ENCODE peak calls at places on chromosomes 4 and X, in nine cellular contexts. One of them, this sample, is unnamed.

GRCh38 chrX:39944416-39944815 is 153.3 kb downstream of the BCOR start:
- DNase-seq in left lung: no peak
- DNase-seq in left ventricle myocardium inferior: no peak
- DNase-seq in fibroblast of lung: no peak
- DNase-seq in CD4-positive, alpha-beta T cell: no peak
- DNase-seq in HCT116: no peak
- DNase-seq in MCF 10A: no peak
- DNase-seq in testis: no peak
- DNase-seq in astrocyte of the spinal cord: no peak
- DNase-seq in this sample: no peak

GRCh38 chr4:152613841-152614240 is 66.0 kb downstream of the TMEM154 start:
- DNase-seq in left lung: no peak
- DNase-seq in left ventricle myocardium inferior: no peak
- DNase-seq in fibroblast of lung: no peak
- DNase-seq in CD4-positive, alpha-beta T cell: no peak
- DNase-seq in HCT116: no peak
- DNase-seq in MCF 10A: no peak
- DNase-seq in testis: no peak
- DNase-seq in astrocyte of the spinal cord: no peak
- DNase-seq in this sample: no peak

GRCh38 chrX:331145-331771 is 12.7 kb upstream of the GTPBP6 start:
- DNase-seq in left lung: peak; percentile 73
- DNase-seq in left ventricle myocardium inferior: peak; percentile 15
- DNase-seq in fibroblast of lung: peak; percentile 33
- DNase-seq in CD4-positive, alpha-beta T cell: no peak
- DNase-seq in HCT116: no peak
- DNase-seq in MCF 10A: no peak
- DNase-seq in testis: no peak
- DNase-seq in astrocyte of the spinal cord: peak; percentile 36
- DNase-seq in this sample: peak; percentile 38

GRCh38 chr4:9952415-9952950 is 68.8 kb downstream of the SLC2A9 start:
- DNase-seq in left lung: no peak
- DNase-seq in left ventricle myocardium inferior: no peak
- DNase-seq in fibroblast of lung: no peak
- DNase-seq in CD4-positive, alpha-beta T cell: no peak
- DNase-seq in HCT116: no peak
- DNase-seq in MCF 10A: peak; percentile 46
- DNase-seq in testis: no peak
- DNase-seq in astrocyte of the spinal cord: no peak
- DNase-seq in this sample: peak; percentile 39

GRCh38 chrX:13340182-13340791 is 20.4 kb upstream of the ATXN3L start:
- DNase-seq in left lung: no peak
- DNase-seq in left ventricle myocardium inferior: no peak
- DNase-seq in fibroblast of lung: no peak
- DNase-seq in CD4-positive, alpha-beta T cell: no peak
- DNase-seq in HCT116: no peak
- DNase-seq in MCF 10A: no peak
- DNase-seq in testis: no peak
- DNase-seq in astrocyte of the spinal cord: no peak
- DNase-seq in this sample: no peak

GRCh38 chr4:151347490-151347889 is 22.1 kb upstream of the SH3D19 start:
- DNase-seq in left lung: no peak
- DNase-seq in left ventricle myocardium inferior: no peak
- DNase-seq in fibroblast of lung: no peak
- DNase-seq in CD4-positive, alpha-beta T cell: no peak
- DNase-seq in HCT116: no peak
- DNase-seq in MCF 10A: no peak
- DNase-seq in testis: no peak
- DNase-seq in astrocyte of the spinal cord: no peak
- DNase-seq in this sample: no peak

GRCh38 chrX:133297284-133297683 is 79.1 kb upstream of the TFDP3 start:
- DNase-seq in left lung: no peak
- DNase-seq in left ventricle myocardium inferior: no peak
- DNase-seq in fibroblast of lung: peak; percentile 90
- DNase-seq in CD4-positive, alpha-beta T cell: no peak
- DNase-seq in HCT116: no peak
- DNase-seq in MCF 10A: peak; percentile 51
- DNase-seq in testis: no peak
- DNase-seq in astrocyte of the spinal cord: peak; percentile 85
- DNase-seq in this sample: peak; percentile 17

GRCh38 chrX:65598559-65599147 is 64.1 kb upstream of the LAS1L start:
- DNase-seq in left lung: no peak
- DNase-seq in left ventricle myocardium inferior: no peak
- DNase-seq in fibroblast of lung: no peak
- DNase-seq in CD4-positive, alpha-beta T cell: no peak
- DNase-seq in HCT116: no peak
- DNase-seq in MCF 10A: no peak
- DNase-seq in testis: no peak
- DNase-seq in astrocyte of the spinal cord: no peak
- DNase-seq in this sample: no peak

GRCh38 chr4:42366959-42367358 is 30.3 kb upstream of the SHISA3 start:
- DNase-seq in left lung: no peak
- DNase-seq in left ventricle myocardium inferior: no peak
- DNase-seq in fibroblast of lung: no peak
- DNase-seq in CD4-positive, alpha-beta T cell: no peak
- DNase-seq in HCT116: no peak
- DNase-seq in MCF 10A: no peak
- DNase-seq in testis: no peak
- DNase-seq in astrocyte of the spinal cord: no peak
- DNase-seq in this sample: no peak

GRCh38 chr4:973431-974397 is at the start of gene DGKQ:
- DNase-seq in left lung: peak; percentile 97
- DNase-seq in left ventricle myocardium inferior: peak; percentile 90
- DNase-seq in fibroblast of lung: peak; percentile 68
- DNase-seq in CD4-positive, alpha-beta T cell: peak; percentile 83
- DNase-seq in HCT116: no peak
- DNase-seq in MCF 10A: peak; percentile 83
- DNase-seq in testis: peak; percentile 92
- DNase-seq in astrocyte of the spinal cord: peak; percentile 77
- DNase-seq in this sample: peak; percentile 84

GRCh38 chrX:129726307-129727111 is 12.3 kb upstream of the XPNPEP2 start:
- DNase-seq in left lung: no peak
- DNase-seq in left ventricle myocardium inferior: peak; percentile 46
- DNase-seq in fibroblast of lung: peak; percentile 41
- DNase-seq in CD4-positive, alpha-beta T cell: peak; percentile 1
- DNase-seq in HCT116: peak; percentile 28
- DNase-seq in MCF 10A: peak; percentile 62
- DNase-seq in testis: peak; percentile 66
- DNase-seq in astrocyte of the spinal cord: peak; percentile 49
- DNase-seq in this sample: peak; percentile 74
- TF ChIP-seq CTCF in left lung: peak; percentile 70
- TF ChIP-seq CTCF in left ventricle myocardium inferior: peak; percentile 77
- TF ChIP-seq CTCF in fibroblast of lung: peak; percentile 72
- TF ChIP-seq CTCF in CD4-positive, alpha-beta T cell: peak; percentile 20
- TF ChIP-seq CTCF in HCT116: peak; percentile 65
- TF ChIP-seq CTCF in MCF 10A: peak; percentile 75
- TF ChIP-seq CTCF in testis: peak; percentile 62
- TF ChIP-seq CTCF in astrocyte of the spinal cord: peak; percentile 73
- TF ChIP-seq CTCF in this sample: peak; percentile 77

GRCh38 chr4:114677346-114677979 is 78.9 kb downstream of the UGT8 start:
- DNase-seq in left lung: no peak
- DNase-seq in left ventricle myocardium inferior: no peak
- DNase-seq in fibroblast of lung: no peak
- DNase-seq in CD4-positive, alpha-beta T cell: no peak
- DNase-seq in HCT116: no peak
- DNase-seq in MCF 10A: no peak
- DNase-seq in testis: no peak
- DNase-seq in astrocyte of the spinal cord: no peak
- DNase-seq in this sample: no peak
- TF ChIP-seq CTCF in left lung: no peak
- TF ChIP-seq CTCF in left ventricle myocardium inferior: no peak
- TF ChIP-seq CTCF in fibroblast of lung: no peak
- TF ChIP-seq CTCF in CD4-positive, alpha-beta T cell: no peak
- TF ChIP-seq CTCF in HCT116: no peak
- TF ChIP-seq CTCF in MCF 10A: no peak
- TF ChIP-seq CTCF in testis: no peak
- TF ChIP-seq CTCF in astrocyte of the spinal cord: no peak
- TF ChIP-seq CTCF in this sample: no peak

GRCh38 chr4:70187216-70187615 is 8.3 kb upstream of the ODAM start:
- DNase-seq in left lung: no peak
- DNase-seq in left ventricle myocardium inferior: no peak
- DNase-seq in fibroblast of lung: no peak
- DNase-seq in CD4-positive, alpha-beta T cell: no peak
- DNase-seq in HCT116: no peak
- DNase-seq in MCF 10A: no peak
- DNase-seq in testis: no peak
- DNase-seq in astrocyte of the spinal cord: no peak
- DNase-seq in this sample: no peak

GRCh38 chr4:70178075-70178660 is 17.4 kb upstream of the ODAM start:
- DNase-seq in left lung: peak; percentile 6
- DNase-seq in left ventricle myocardium inferior: no peak
- DNase-seq in fibroblast of lung: no peak
- DNase-seq in CD4-positive, alpha-beta T cell: no peak
- DNase-seq in HCT116: no peak
- DNase-seq in MCF 10A: no peak
- DNase-seq in testis: no peak
- DNase-seq in astrocyte of the spinal cord: no peak
- DNase-seq in this sample: no peak

GRCh38 chr4:70183940-70184246 is 11.6 kb upstream of the ODAM start:
- DNase-seq in left lung: no peak
- DNase-seq in left ventricle myocardium inferior: no peak
- DNase-seq in fibroblast of lung: no peak
- DNase-seq in CD4-positive, alpha-beta T cell: no peak
- DNase-seq in HCT116: no peak
- DNase-seq in MCF 10A: no peak
- DNase-seq in testis: no peak
- DNase-seq in astrocyte of the spinal cord: no peak
- DNase-seq in this sample: no peak

GRCh38 chr4:70182517-70183167 is 12.9 kb upstream of the ODAM start:
- DNase-seq in left lung: no peak
- DNase-seq in left ventricle myocardium inferior: no peak
- DNase-seq in fibroblast of lung: no peak
- DNase-seq in CD4-positive, alpha-beta T cell: no peak
- DNase-seq in HCT116: no peak
- DNase-seq in MCF 10A: no peak
- DNase-seq in testis: no peak
- DNase-seq in astrocyte of the spinal cord: no peak
- DNase-seq in this sample: no peak

GRCh38 chr4:70183168-70183939 is 12.2 kb upstream of the ODAM start:
- DNase-seq in left lung: no peak
- DNase-seq in left ventricle myocardium inferior: no peak
- DNase-seq in fibroblast of lung: peak; percentile 23
- DNase-seq in CD4-positive, alpha-beta T cell: no peak
- DNase-seq in HCT116: peak; percentile 65
- DNase-seq in MCF 10A: peak; percentile 62
- DNase-seq in testis: peak; percentile 58
- DNase-seq in astrocyte of the spinal cord: peak; percentile 32
- DNase-seq in this sample: peak; percentile 78
- TF ChIP-seq CTCF in left lung: peak; percentile 50
- TF ChIP-seq CTCF in left ventricle myocardium inferior: peak; percentile 34
- TF ChIP-seq CTCF in fibroblast of lung: peak; percentile 44
- TF ChIP-seq CTCF in CD4-positive, alpha-beta T cell: no peak
- TF ChIP-seq CTCF in HCT116: peak; percentile 78
- TF ChIP-seq CTCF in MCF 10A: peak; percentile 54
- TF ChIP-seq CTCF in testis: no peak
- TF ChIP-seq CTCF in astrocyte of the spinal cord: peak; percentile 71
- TF ChIP-seq CTCF in this sample: peak; percentile 81

GRCh38 chr4:145895056-145895455 is 43.6 kb downstream of the ZNF827 start:
- DNase-seq in left lung: no peak
- DNase-seq in left ventricle myocardium inferior: no peak
- DNase-seq in fibroblast of lung: no peak
- DNase-seq in CD4-positive, alpha-beta T cell: no peak
- DNase-seq in HCT116: no peak
- DNase-seq in MCF 10A: no peak
- DNase-seq in testis: no peak
- DNase-seq in astrocyte of the spinal cord: no peak
- DNase-seq in this sample: no peak

GRCh38 chr4:145888393-145888792 is 50.2 kb downstream of the ZNF827 start:
- DNase-seq in left lung: no peak
- DNase-seq in left ventricle myocardium inferior: no peak
- DNase-seq in fibroblast of lung: no peak
- DNase-seq in CD4-positive, alpha-beta T cell: no peak
- DNase-seq in HCT116: no peak
- DNase-seq in MCF 10A: no peak
- DNase-seq in testis: no peak
- DNase-seq in astrocyte of the spinal cord: no peak
- DNase-seq in this sample: no peak

GRCh38 chr4:145890689-145891088 is 47.9 kb downstream of the ZNF827 start:
- DNase-seq in left lung: no peak
- DNase-seq in left ventricle myocardium inferior: no peak
- DNase-seq in fibroblast of lung: no peak
- DNase-seq in CD4-positive, alpha-beta T cell: no peak
- DNase-seq in HCT116: no peak
- DNase-seq in MCF 10A: no peak
- DNase-seq in testis: no peak
- DNase-seq in astrocyte of the spinal cord: no peak
- DNase-seq in this sample: no peak

GRCh38 chr4:145887241-145887964 is 51.2 kb downstream of the ZNF827 start:
- DNase-seq in left lung: no peak
- DNase-seq in left ventricle myocardium inferior: no peak
- DNase-seq in fibroblast of lung: peak; percentile 77
- DNase-seq in CD4-positive, alpha-beta T cell: no peak
- DNase-seq in HCT116: no peak
- DNase-seq in MCF 10A: no peak
- DNase-seq in testis: no peak
- DNase-seq in astrocyte of the spinal cord: peak; percentile 77
- DNase-seq in this sample: peak; percentile 81

DNA sequence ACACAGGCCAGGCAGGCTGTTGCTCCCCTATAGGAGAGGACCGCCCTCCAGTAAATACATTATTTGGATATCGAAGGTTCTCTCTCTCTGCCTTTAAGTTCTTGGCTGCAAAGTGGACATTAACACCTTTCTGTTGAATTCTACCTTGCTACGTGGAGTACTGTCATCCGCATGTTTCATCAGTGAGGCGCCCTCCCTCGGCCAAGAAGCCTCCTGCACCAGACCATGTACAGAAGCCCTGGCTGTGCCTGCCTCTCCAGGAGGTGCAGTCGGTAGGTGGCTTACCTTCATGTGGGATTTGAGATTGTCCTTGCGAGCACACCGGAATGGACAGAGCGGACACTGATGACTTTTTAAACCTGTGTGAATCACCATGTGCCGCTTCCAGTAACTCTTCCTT is 46.7 kb downstream of the ZNF827 start:
- DNase-seq in left lung: no peak
- DNase-seq in left ventricle myocardium inferior: no peak
- DNase-seq in fibroblast of lung: no peak
- DNase-seq in CD4-positive, alpha-beta T cell: no peak
- DNase-seq in HCT116: no peak
- DNase-seq in MCF 10A: no peak
- DNase-seq in testis: no peak
- DNase-seq in astrocyte of the spinal cord: no peak
- DNase-seq in this sample: no peak
- TF ChIP-seq CTCF in left lung: no peak
- TF ChIP-seq CTCF in left ventricle myocardium inferior: no peak
- TF ChIP-seq CTCF in fibroblast of lung: no peak
- TF ChIP-seq CTCF in CD4-positive, alpha-beta T cell: no peak
- TF ChIP-seq CTCF in HCT116: no peak
- TF ChIP-seq CTCF in MCF 10A: no peak
- TF ChIP-seq CTCF in testis: no peak
- TF ChIP-seq CTCF in astrocyte of the spinal cord: peak; percentile 3
- TF ChIP-seq CTCF in this sample: no peak